ENCODE peak calls at places on chromosomes 16 and 17, in seven cellular contexts. Y is right lobe of liver; L is CD8-positive, alpha-beta memory T cell; N is transverse colon; Z is heart right ventricle; P is CD4-positive, CD25-positive, alpha-beta regulatory T cell; I is stomach. D is an unnamed sample.
A peak's percentile ranks its signal among the peaks of the same experiment; 100 is the strongest.

GRCh38 chr16:78762222-78762621 is 662.8 kb downstream of the WWOX start:
- DNase-seq in Y (no peak), L (no peak), N (no peak), Z (no peak), P (no peak), I (no peak), D (no peak)

GRCh38 chr17:27891841-27892240 is 1.3 kb downstream of the LYRM9 start:
- DNase-seq in Y (no peak), L (no peak), N (no peak), Z (no peak), P (no peak), I (no peak), D (no peak)

GRCh38 chr17:72383053-72383847 is 262.4 kb downstream of the SOX9 start:
- DNase-seq in Y (no peak), L (no peak), N (no peak), Z (peak; percentile 63), P (no peak), I (no peak), D (no peak)

GRCh38 chr16:18803569-18804462 is 2.5 kb upstream of the ARL6IP1 start:
- DNase-seq in Y (no peak), L (no peak), N (no peak), Z (no peak), P (no peak), I (no peak), D (no peak)

GRCh38 chr17:68821860-68822693 is 133.1 kb downstream of the ABCA8 start:
- DNase-seq in Y (no peak), L (no peak), N (no peak), Z (no peak), P (no peak), I (no peak), D (no peak)

GRCh38 chr17:12727076-12727750 is 61.5 kb downstream of the MYOCD start:
- DNase-seq in Y (no peak), L (no peak), N (no peak), Z (no peak), P (no peak), I (no peak), D (no peak)

GRCh38 chr16:69166221-69166833 is 20.6 kb upstream of the SNTB2 start:
- DNase-seq in Y (no peak), L (peak; percentile 56), N (no peak), Z (no peak), P (no peak), I (no peak), D (no peak)

GRCh38 chr17:68705331-68706166 is 104.4 kb upstream of the FAM20A start:
- DNase-seq in Y (no peak), L (no peak), N (no peak), Z (no peak), P (no peak), I (no peak), D (no peak)

GRCh38 chr16:23856345-23856744 is 20.6 kb downstream of the PRKCB start:
- DNase-seq in Y (no peak), L (no peak), N (no peak), Z (no peak), P (no peak), I (no peak), D (no peak)

GRCh38 chr17:15123593-15124590 is 141.2 kb downstream of the PMP22 start:
- DNase-seq in Y (no peak), L (no peak), N (no peak), Z (no peak), P (no peak), I (no peak), D (no peak)

GRCh38 chr16:11796227-11797165 is 562 bp downstream of the ZC3H7A start:
- DNase-seq in Y (peak; percentile 79), L (peak; percentile 61), N (peak; percentile 68), Z (peak; percentile 74), P (peak; percentile 29), I (peak; percentile 62), D (peak; percentile 25)

GRCh38 chr17:80097307-80097630 is 4.1 kb upstream of the GAA start:
- DNase-seq in Y (no peak), L (no peak), N (no peak), Z (no peak), P (no peak), I (no peak), D (no peak)

GRCh38 chr16:50301626-50302471 is 35.5 kb downstream of the ADCY7 start:
- DNase-seq in Y (no peak), L (peak; percentile 24), N (no peak), Z (no peak), P (no peak), I (no peak), D (no peak)

GRCh38 chr16:48271728-48272127 is 24.4 kb upstream of the ABCC11 start:
- DNase-seq in Y (no peak), L (no peak), N (no peak), Z (no peak), P (no peak), I (no peak), D (no peak)

GRCh38 chr17:32584792-32585191 is 98.0 kb downstream of the CDK5R1 start:
- DNase-seq in Y (no peak), L (no peak), N (no peak), Z (no peak), P (no peak), I (no peak), D (no peak)

DNA sequence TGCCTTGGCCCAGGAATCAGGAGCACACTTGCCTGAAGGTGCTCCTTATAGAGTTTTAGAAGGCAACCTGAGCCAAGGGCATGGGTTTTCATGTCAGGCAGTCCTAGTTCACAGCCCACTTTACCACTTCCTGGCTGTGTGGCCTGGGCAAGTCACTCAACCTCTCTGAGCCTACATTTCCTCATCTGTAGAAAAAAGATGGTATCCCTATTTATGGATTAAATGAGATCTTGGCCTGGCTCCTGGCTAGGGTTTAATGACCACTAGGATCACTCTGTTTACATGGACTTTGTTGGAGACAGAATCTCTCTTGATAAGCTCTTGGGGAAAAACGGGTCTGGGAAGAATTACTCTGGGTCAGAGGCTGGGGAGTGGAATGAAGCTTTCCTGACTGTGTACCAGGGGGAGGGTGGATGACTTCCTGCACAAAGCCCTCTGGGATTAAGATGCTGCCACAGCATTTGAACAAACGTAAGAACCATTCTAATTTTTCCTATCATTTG is 2.3 kb downstream of the MT2A start:
- DNase-seq in Y (no peak), L (no peak), N (no peak), Z (no peak), P (no peak), I (no peak), D (peak; percentile 55)
- H3K4me1 ChIP-seq in Y (no peaks in the 10 kb centered on the region), L (peaks cover 39% of the 10 kb centered on the region), N (peaks cover 17% of the 10 kb centered on the region), Z (peaks cover 62% of the 10 kb centered on the region), P (peaks cover 41% of the 10 kb centered on the region), I (peaks cover 57% of the 10 kb centered on the region), D (peaks cover 41% of the 10 kb centered on the region)

DNA sequence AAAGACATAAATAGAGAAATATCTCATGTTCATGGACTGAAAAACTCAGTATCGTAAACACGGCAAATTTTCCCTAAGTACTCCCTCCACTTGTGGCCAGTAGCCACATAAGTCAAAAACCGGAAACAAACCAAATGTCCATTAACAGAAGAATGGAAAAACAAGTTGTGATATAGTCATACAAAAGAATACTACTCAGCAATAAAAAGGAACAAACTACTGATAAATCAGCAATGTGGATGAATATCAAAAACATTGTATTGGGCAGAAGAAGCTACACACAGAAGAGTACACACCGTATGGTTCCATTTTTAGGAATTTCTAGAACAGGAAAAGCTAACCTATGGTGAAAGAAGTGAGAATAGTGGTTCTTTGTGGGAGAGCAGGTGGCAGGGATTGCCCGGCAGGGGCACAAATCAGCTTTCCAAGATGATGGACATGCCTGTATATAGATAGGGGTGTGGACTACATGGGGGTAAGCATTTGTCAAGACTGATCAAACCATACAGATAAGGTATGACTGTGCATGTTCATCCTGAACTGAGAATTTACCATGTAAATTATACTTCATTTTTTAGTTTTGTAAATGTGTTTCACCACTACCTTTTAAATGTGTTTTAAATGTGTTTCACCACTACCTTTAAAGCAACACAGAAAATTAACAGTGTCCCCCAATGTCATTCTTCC is 172.8 kb upstream of the CDH5 start:
- DNase-seq in Y (no peak), L (no peak), N (no peak), Z (no peak), P (no peak), I (no peak), D (no peak)
- H3K4me1 ChIP-seq in Y (no peaks in the 10 kb centered on the region), L (no peaks in the 10 kb centered on the region), N (no peaks in the 10 kb centered on the region), Z (no peaks in the 10 kb centered on the region), P (no peaks in the 10 kb centered on the region), I (no peaks in the 10 kb centered on the region), D (no peaks in the 10 kb centered on the region)

DNA sequence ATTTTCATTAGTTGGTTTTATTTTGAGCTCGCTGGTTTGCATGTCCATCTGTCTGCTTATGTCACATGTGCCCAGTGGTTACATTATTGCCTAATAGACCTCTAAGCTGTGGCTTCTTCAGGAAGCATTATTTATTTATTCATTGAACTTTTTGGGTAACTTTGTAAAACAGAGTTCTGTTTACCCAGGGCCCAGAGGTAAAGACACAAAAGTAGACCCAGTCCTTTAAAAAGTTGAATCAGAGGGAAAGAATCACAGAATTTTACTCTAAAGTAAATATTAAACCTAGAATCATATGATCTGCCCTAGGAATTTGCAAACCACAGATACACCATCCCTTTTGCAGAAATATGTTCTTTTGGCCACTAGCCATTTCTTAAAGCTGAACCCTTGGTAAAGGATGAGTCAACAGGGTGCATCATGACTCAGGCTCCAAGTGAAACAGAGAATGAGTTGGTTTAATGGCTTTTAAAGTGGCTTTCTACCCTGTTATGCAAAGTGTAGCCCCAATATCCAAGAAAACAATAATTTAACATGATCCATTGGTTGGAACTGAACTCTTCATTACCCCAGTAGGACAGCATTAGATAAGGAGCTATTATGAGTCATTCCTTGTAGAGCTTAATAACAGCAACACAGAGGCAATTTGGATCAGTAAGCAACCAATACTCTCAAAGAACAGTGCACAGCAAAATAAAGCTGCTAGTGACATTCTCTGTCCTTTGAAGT is 236.3 kb downstream of the KCNJ2 start:
- DNase-seq in Y (no peak), L (no peak), N (no peak), Z (no peak), P (no peak), I (no peak), D (no peak)
- H3K4me1 ChIP-seq in Y (no peaks in the 10 kb centered on the region), L (no peaks in the 10 kb centered on the region), N (no peaks in the 10 kb centered on the region), Z (peaks cover 32% of the 10 kb centered on the region), P (no peaks in the 10 kb centered on the region), I (no peaks in the 10 kb centered on the region), D (no peaks in the 10 kb centered on the region)

GRCh38 chr17:41131979-41132378 is 8.0 kb upstream of the KRTAP4-12 start:
- DNase-seq in Y (no peak), L (no peak), N (no peak), Z (no peak), P (no peak), I (no peak), D (no peak)
- H3K4me1 ChIP-seq in Y (no peaks in the 10 kb centered on the region), L (peaks cover 15% of the 10 kb centered on the region), N (no peaks in the 10 kb centered on the region), Z (no peaks in the 10 kb centered on the region), P (peaks cover 3% of the 10 kb centered on the region), I (no peaks in the 10 kb centered on the region), D (no peaks in the 10 kb centered on the region)

DNA sequence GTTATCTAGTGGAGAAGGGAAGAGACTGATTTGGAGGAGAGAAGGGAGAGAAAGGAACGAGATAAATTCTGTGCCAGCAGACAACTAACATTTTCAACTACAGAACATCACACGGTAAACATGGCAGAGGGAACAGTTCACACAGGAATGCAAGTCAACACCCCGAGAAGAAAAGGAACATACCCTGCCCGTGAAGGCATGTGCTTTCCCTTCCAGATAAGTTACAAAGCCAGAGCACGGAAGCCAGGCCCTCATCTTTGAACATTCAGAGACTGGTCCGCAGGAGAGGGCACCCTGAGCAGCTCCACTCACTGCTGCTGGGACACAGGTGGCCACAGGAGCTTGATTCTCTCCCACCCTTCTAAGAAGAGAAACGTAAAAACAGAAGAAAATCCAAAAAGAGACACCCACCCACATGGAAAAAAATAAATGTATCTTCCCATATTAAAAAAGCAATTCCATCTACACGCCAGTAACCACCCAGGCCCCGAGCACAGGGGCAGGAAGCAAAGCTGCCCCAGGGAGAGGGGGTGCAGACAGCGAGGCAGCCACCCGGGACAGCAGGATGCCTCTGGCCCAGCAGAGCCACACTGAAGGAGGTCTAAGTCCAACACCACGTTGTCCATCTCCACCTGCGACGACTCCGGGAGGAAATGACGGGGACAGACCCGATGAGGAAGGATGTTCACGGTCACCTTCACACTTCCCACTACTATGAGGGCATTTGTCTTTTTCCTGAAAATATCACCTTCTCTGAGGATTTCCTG is 14.2 kb upstream of the CYTH1 start:
- DNase-seq in Y (no peak), L (no peak), N (no peak), Z (no peak), P (no peak), I (peak; percentile 52), D (no peak)
- H3K4me1 ChIP-seq in Y (no peaks in the 10 kb centered on the region), L (peaks cover 28% of the 10 kb centered on the region), N (no peaks in the 10 kb centered on the region), Z (peaks cover 26% of the 10 kb centered on the region), P (peaks cover 8% of the 10 kb centered on the region), I (peaks cover 53% of the 10 kb centered on the region), D (no peaks in the 10 kb centered on the region)